ENCODE peak calls at places on chromosomes 2 and 18, in ten cellular contexts. One of them, this sample, is unnamed.

GRCh38 chr2:39399570-39399969 is 37.5 kb downstream of the MAP4K3 start:
- DNase-seq in HCT116: no peak
- DNase-seq in HepG2: no peak
- DNase-seq in Peyer's patch: no peak
- DNase-seq in uterus: no peak
- DNase-seq in NB4: no peak
- DNase-seq in heart left ventricle: no peak
- DNase-seq in A549: no peak
- DNase-seq in esophagus squamous epithelium: no peak
- DNase-seq in lower leg skin: no peak
- DNase-seq in this sample: no peak

GRCh38 chr2:43219383-43220228 is 6.8 kb downstream of the ZFP36L2 start:
- DNase-seq in uterus: peak
- DNase-seq in HCT116: peak
- DNase-seq in NB4: peak
- DNase-seq in HepG2: peak
- DNase-seq in esophagus squamous epithelium: peak
- DNase-seq in A549: peak
- DNase-seq in lower leg skin: peak
- DNase-seq in heart left ventricle: peak
- DNase-seq in Peyer's patch: peak
- DNase-seq in this sample: peak

GRCh38 chr2:241508240-241508509 is 209 bp downstream of the STK25 start:
- DNase-seq in NB4: no peak
- DNase-seq in esophagus squamous epithelium: no peak
- DNase-seq in Peyer's patch: no peak
- DNase-seq in HCT116: no peak
- DNase-seq in A549: no peak
- DNase-seq in HepG2: no peak
- DNase-seq in heart left ventricle: no peak
- DNase-seq in uterus: no peak
- DNase-seq in lower leg skin: no peak
- DNase-seq in this sample: no peak

GRCh38 chr2:27369471-27370025 is 590 bp downstream of the EIF2B4 start:
- DNase-seq in uterus: no peak
- DNase-seq in A549: peak
- DNase-seq in HepG2: no peak
- DNase-seq in esophagus squamous epithelium: no peak
- DNase-seq in heart left ventricle: peak
- DNase-seq in Peyer's patch: no peak
- DNase-seq in HCT116: no peak
- DNase-seq in lower leg skin: peak
- DNase-seq in NB4: peak
- DNase-seq in this sample: peak

GRCh38 chr2:212227755-212228154 is 310.8 kb downstream of the ERBB4 start:
- DNase-seq in HepG2: peak
- DNase-seq in heart left ventricle: no peak
- DNase-seq in A549: no peak
- DNase-seq in esophagus squamous epithelium: no peak
- DNase-seq in lower leg skin: no peak
- DNase-seq in Peyer's patch: no peak
- DNase-seq in uterus: no peak
- DNase-seq in NB4: peak
- DNase-seq in HCT116: peak
- DNase-seq in this sample: peak

GRCh38 chr2:80930777-80931176 is 626.2 kb upstream of the LRRTM1 start:
- DNase-seq in lower leg skin: no peak
- DNase-seq in A549: no peak
- DNase-seq in HCT116: no peak
- DNase-seq in heart left ventricle: no peak
- DNase-seq in NB4: no peak
- DNase-seq in uterus: no peak
- DNase-seq in Peyer's patch: no peak
- DNase-seq in HepG2: no peak
- DNase-seq in esophagus squamous epithelium: no peak
- DNase-seq in this sample: no peak

GRCh38 chr2:238255146-238255545 is 15.3 kb upstream of the HES6 start:
- DNase-seq in HCT116: no peak
- DNase-seq in uterus: no peak
- DNase-seq in lower leg skin: no peak
- DNase-seq in Peyer's patch: no peak
- DNase-seq in heart left ventricle: peak
- DNase-seq in HepG2: no peak
- DNase-seq in NB4: no peak
- DNase-seq in esophagus squamous epithelium: no peak
- DNase-seq in A549: no peak
- DNase-seq in this sample: no peak

GRCh38 chr2:96315400-96316071 is 9.6 kb upstream of the ITPRIPL1 start:
- DNase-seq in HepG2: peak
- DNase-seq in HCT116: no peak
- DNase-seq in Peyer's patch: peak
- DNase-seq in NB4: peak
- DNase-seq in heart left ventricle: no peak
- DNase-seq in uterus: no peak
- DNase-seq in A549: no peak
- DNase-seq in lower leg skin: no peak
- DNase-seq in esophagus squamous epithelium: no peak
- DNase-seq in this sample: no peak

GRCh38 chr2:161367675-161368074 is 48.4 kb upstream of the TBR1 start:
- DNase-seq in A549: no peak
- DNase-seq in heart left ventricle: no peak
- DNase-seq in Peyer's patch: no peak
- DNase-seq in uterus: no peak
- DNase-seq in NB4: no peak
- DNase-seq in lower leg skin: no peak
- DNase-seq in esophagus squamous epithelium: no peak
- DNase-seq in HepG2: no peak
- DNase-seq in HCT116: no peak
- DNase-seq in this sample: no peak

GRCh38 chr2:166675553-166675952 is 181.5 kb upstream of the SCN7A start:
- DNase-seq in Peyer's patch: no peak
- DNase-seq in A549: no peak
- DNase-seq in NB4: no peak
- DNase-seq in HCT116: no peak
- DNase-seq in HepG2: no peak
- DNase-seq in uterus: no peak
- DNase-seq in heart left ventricle: no peak
- DNase-seq in lower leg skin: no peak
- DNase-seq in esophagus squamous epithelium: no peak
- DNase-seq in this sample: no peak

GRCh38 chr2:64945973-64946736 is 43.0 kb upstream of the SLC1A4 start:
- DNase-seq in esophagus squamous epithelium: peak
- DNase-seq in A549: no peak
- DNase-seq in HCT116: no peak
- DNase-seq in lower leg skin: no peak
- DNase-seq in HepG2: no peak
- DNase-seq in uterus: peak
- DNase-seq in heart left ventricle: no peak
- DNase-seq in NB4: peak
- DNase-seq in Peyer's patch: peak
- DNase-seq in this sample: no peak

GRCh38 chr2:67871696-67872320 is 191.0 kb downstream of the C1D start:
- DNase-seq in HepG2: no peak
- DNase-seq in HCT116: no peak
- DNase-seq in esophagus squamous epithelium: no peak
- DNase-seq in NB4: no peak
- DNase-seq in lower leg skin: no peak
- DNase-seq in heart left ventricle: no peak
- DNase-seq in Peyer's patch: no peak
- DNase-seq in uterus: peak
- DNase-seq in A549: no peak
- DNase-seq in this sample: peak

GRCh38 chr18:57352271-57352701 is at the start of gene ST8SIA3:
- DNase-seq in NB4: no peak
- DNase-seq in esophagus squamous epithelium: no peak
- DNase-seq in lower leg skin: no peak
- DNase-seq in uterus: no peak
- DNase-seq in Peyer's patch: no peak
- DNase-seq in HepG2: no peak
- DNase-seq in A549: no peak
- DNase-seq in heart left ventricle: no peak
- DNase-seq in HCT116: no peak
- DNase-seq in this sample: no peak

GRCh38 chr2:216736326-216736725 is 41.0 kb upstream of the IGFBP5 start:
- DNase-seq in lower leg skin: no peak
- DNase-seq in esophagus squamous epithelium: no peak
- DNase-seq in uterus: no peak
- DNase-seq in A549: no peak
- DNase-seq in heart left ventricle: no peak
- DNase-seq in HCT116: no peak
- DNase-seq in NB4: no peak
- DNase-seq in HepG2: no peak
- DNase-seq in Peyer's patch: no peak
- DNase-seq in this sample: no peak

GRCh38 chr2:233429175-233429897 is 75.0 kb downstream of the DGKD start:
- DNase-seq in uterus: no peak
- DNase-seq in NB4: no peak
- DNase-seq in HCT116: no peak
- DNase-seq in A549: no peak
- DNase-seq in HepG2: no peak
- DNase-seq in heart left ventricle: no peak
- DNase-seq in Peyer's patch: peak
- DNase-seq in lower leg skin: peak
- DNase-seq in esophagus squamous epithelium: no peak
- DNase-seq in this sample: no peak
- TF ChIP-seq POLR2A in uterus: no peak
- TF ChIP-seq POLR2A in NB4: no peak
- TF ChIP-seq POLR2A in HCT116: no peak
- TF ChIP-seq POLR2A in A549: no peak
- TF ChIP-seq POLR2A in HepG2: no peak
- TF ChIP-seq POLR2A in heart left ventricle: no peak
- TF ChIP-seq POLR2A in Peyer's patch: no peak
- TF ChIP-seq POLR2A in lower leg skin: no peak
- TF ChIP-seq POLR2A in esophagus squamous epithelium: no peak
- TF ChIP-seq POLR2A in this sample: no peak

GRCh38 chr2:219001100-219001576 is 7.9 kb upstream of the CRYBA2 start:
- DNase-seq in heart left ventricle: no peak
- DNase-seq in uterus: no peak
- DNase-seq in NB4: no peak
- DNase-seq in Peyer's patch: no peak
- DNase-seq in A549: no peak
- DNase-seq in HepG2: no peak
- DNase-seq in lower leg skin: no peak
- DNase-seq in HCT116: no peak
- DNase-seq in esophagus squamous epithelium: no peak
- DNase-seq in this sample: no peak

GRCh38 chr2:219002395-219003266 is 9.4 kb upstream of the CRYBA2 start:
- DNase-seq in NB4: no peak
- DNase-seq in HCT116: peak
- DNase-seq in lower leg skin: no peak
- DNase-seq in HepG2: peak
- DNase-seq in uterus: no peak
- DNase-seq in A549: peak
- DNase-seq in heart left ventricle: no peak
- DNase-seq in Peyer's patch: peak
- DNase-seq in esophagus squamous epithelium: no peak
- DNase-seq in this sample: peak

GRCh38 chr2:219003267-219003634 is 10.0 kb upstream of the CRYBA2 start:
- DNase-seq in esophagus squamous epithelium: no peak
- DNase-seq in NB4: no peak
- DNase-seq in HCT116: no peak
- DNase-seq in HepG2: no peak
- DNase-seq in A549: no peak
- DNase-seq in heart left ventricle: no peak
- DNase-seq in Peyer's patch: no peak
- DNase-seq in uterus: no peak
- DNase-seq in lower leg skin: no peak
- DNase-seq in this sample: no peak

GRCh38 chr2:219000569-219000960 is 7.3 kb upstream of the CRYBA2 start:
- DNase-seq in HepG2: no peak
- DNase-seq in esophagus squamous epithelium: no peak
- DNase-seq in uterus: no peak
- DNase-seq in heart left ventricle: no peak
- DNase-seq in NB4: no peak
- DNase-seq in A549: no peak
- DNase-seq in Peyer's patch: no peak
- DNase-seq in lower leg skin: no peak
- DNase-seq in HCT116: no peak
- DNase-seq in this sample: no peak

DNA sequence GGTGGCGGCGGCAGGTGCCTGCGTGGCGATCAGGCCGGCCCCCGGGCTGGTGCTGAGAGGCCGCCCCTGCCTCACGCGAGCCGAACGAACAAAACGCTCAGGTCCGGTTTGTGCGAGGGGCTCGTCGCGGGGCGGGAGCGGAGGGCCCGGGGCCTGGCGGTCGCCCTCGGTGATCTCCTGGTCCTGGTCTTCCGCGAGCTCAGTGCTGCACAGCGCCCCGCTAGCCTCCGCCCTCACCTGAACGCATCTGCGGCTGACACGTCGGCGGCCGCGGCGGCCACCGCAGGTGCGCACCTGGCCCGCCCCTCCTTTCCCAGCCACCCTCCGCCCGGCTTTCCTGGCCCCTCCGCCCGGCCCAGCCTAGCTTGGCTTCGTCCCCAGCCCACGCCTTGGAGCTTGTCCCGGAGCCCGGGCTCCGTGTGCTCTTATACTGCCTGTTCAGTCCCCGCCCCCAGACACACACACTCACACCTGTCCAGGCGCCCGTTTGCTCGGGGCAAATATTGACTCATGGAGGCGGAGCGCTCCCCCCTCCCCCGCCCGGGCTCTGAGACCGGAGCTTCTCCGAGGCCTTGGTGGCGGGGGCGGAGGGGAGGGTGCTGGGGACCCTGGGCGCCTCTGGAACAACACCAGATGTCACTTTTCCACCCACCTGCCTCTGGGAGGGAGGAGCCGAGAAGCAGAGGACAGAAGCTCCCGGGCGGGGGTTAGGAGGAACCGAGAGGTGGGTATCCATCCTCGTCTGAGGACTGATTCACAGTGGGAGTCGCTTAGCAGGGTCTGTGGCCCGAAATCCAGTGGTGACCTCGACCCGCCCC is 8.6 kb upstream of the CRYBA2 start:
- DNase-seq in HCT116: peak
- DNase-seq in HepG2: peak
- DNase-seq in A549: no peak
- DNase-seq in esophagus squamous epithelium: no peak
- DNase-seq in heart left ventricle: no peak
- DNase-seq in uterus: no peak
- DNase-seq in Peyer's patch: peak
- DNase-seq in lower leg skin: no peak
- DNase-seq in NB4: no peak
- DNase-seq in this sample: no peak
- TF ChIP-seq POLR2A in HCT116: no peak
- TF ChIP-seq POLR2A in HepG2: no peak
- TF ChIP-seq POLR2A in A549: no peak
- TF ChIP-seq POLR2A in esophagus squamous epithelium: peak
- TF ChIP-seq POLR2A in heart left ventricle: no peak
- TF ChIP-seq POLR2A in uterus: peak
- TF ChIP-seq POLR2A in Peyer's patch: peak
- TF ChIP-seq POLR2A in lower leg skin: no peak
- TF ChIP-seq POLR2A in NB4: no peak
- TF ChIP-seq POLR2A in this sample: no peak

GRCh38 chr2:63840081-63840784 is 1.5 kb upstream of the UGP2 start:
- DNase-seq in NB4: peak
- DNase-seq in lower leg skin: no peak
- DNase-seq in A549: peak
- DNase-seq in Peyer's patch: peak
- DNase-seq in esophagus squamous epithelium: no peak
- DNase-seq in HCT116: no peak
- DNase-seq in uterus: no peak
- DNase-seq in heart left ventricle: no peak
- DNase-seq in HepG2: no peak
- DNase-seq in this sample: no peak
- TF ChIP-seq POLR2A in NB4: no peak
- TF ChIP-seq POLR2A in lower leg skin: no peak
- TF ChIP-seq POLR2A in A549: peak
- TF ChIP-seq POLR2A in Peyer's patch: no peak
- TF ChIP-seq POLR2A in esophagus squamous epithelium: no peak
- TF ChIP-seq POLR2A in HCT116: peak
- TF ChIP-seq POLR2A in uterus: no peak
- TF ChIP-seq POLR2A in heart left ventricle: no peak
- TF ChIP-seq POLR2A in HepG2: no peak
- TF ChIP-seq POLR2A in this sample: no peak

GRCh38 chr2:6917071-6917760 is at the start of gene RNF144A:
- DNase-seq in lower leg skin: no peak
- DNase-seq in uterus: peak
- DNase-seq in HCT116: no peak
- DNase-seq in heart left ventricle: peak
- DNase-seq in Peyer's patch: peak
- DNase-seq in NB4: peak
- DNase-seq in HepG2: no peak
- DNase-seq in esophagus squamous epithelium: no peak
- DNase-seq in A549: peak
- DNase-seq in this sample: peak
- TF ChIP-seq POLR2A in lower leg skin: no peak
- TF ChIP-seq POLR2A in uterus: peak
- TF ChIP-seq POLR2A in HCT116: no peak
- TF ChIP-seq POLR2A in heart left ventricle: no peak
- TF ChIP-seq POLR2A in Peyer's patch: no peak
- TF ChIP-seq POLR2A in NB4: no peak
- TF ChIP-seq POLR2A in HepG2: no peak
- TF ChIP-seq POLR2A in esophagus squamous epithelium: peak
- TF ChIP-seq POLR2A in A549: peak
- TF ChIP-seq POLR2A in this sample: peak

This sample was measured in H54.